ENCODE peak calls at places on chromosomes 4 and X, in five cellular contexts. K, B, E, U and Y are unnamed samples.
A peak's percentile ranks its signal among the peaks of the same experiment; 100 is the strongest.

GRCh38 chr4:57109847-57110634 is at the start of gene IGFBP7:
- DNase-seq in B (peak; percentile 9), K (no peak), U (no peak), E (peak; percentile 79), Y (peak; percentile 41)

GRCh38 chrX:129613596-129613995 is 41.2 kb downstream of the APLN start:
- DNase-seq in B (no peak), K (no peak), E (no peak), U (no peak), Y (no peak)

GRCh38 chr4:32417113-32417704 is 1697.0 kb downstream of the PCDH7 start:
- DNase-seq in E (no peak), K (no peak), B (no peak), U (no peak), Y (no peak)

GRCh38 chr4:176198316-176198903 is 3.0 kb upstream of the SPATA4 start:
- DNase-seq in K (no peak), U (no peak), E (no peak), B (no peak), Y (no peak)

GRCh38 chr4:173647902-173648301 is 117.9 kb upstream of the HAND2 start:
- DNase-seq in B (no peak), E (no peak), U (no peak), K (no peak), Y (no peak)

GRCh38 chr4:41887821-41888699 is 47.2 kb upstream of the TMEM33 start:
- DNase-seq in E (peak; percentile 66), K (no peak), B (peak; percentile 27), U (peak; percentile 64), Y (peak; percentile 64)

GRCh38 chr4:40661803-40662202 is 32.1 kb upstream of the RBM47 start:
- DNase-seq in U (no peak), E (no peak), K (no peak), B (no peak), Y (no peak)

GRCh38 chr4:37422102-37422501 is 177.6 kb downstream of the NWD2 start:
- DNase-seq in U (no peak), K (no peak), E (no peak), B (no peak), Y (no peak)

GRCh38 chrX:43423876-43424275 is 232.2 kb upstream of the MAOA start:
- DNase-seq in B (no peak), K (no peak), E (no peak), U (no peak), Y (no peak)

GRCh38 chr4:16194199-16194598 is 32.1 kb downstream of the TAPT1 start:
- DNase-seq in U (peak; percentile 16), K (no peak), B (no peak), E (peak; percentile 63), Y (peak; percentile 73)

GRCh38 chr4:157265281-157265680 is 44.8 kb downstream of the GRIA2 start:
- DNase-seq in E (no peak), K (no peak), U (no peak), B (peak; percentile 63), Y (no peak)

GRCh38 chrX:132277953-132278614 is 58.8 kb upstream of the RAP2C start:
- DNase-seq in B (no peak), K (no peak), U (no peak), E (no peak), Y (no peak)

GRCh38 chr4:164596318-164596878 is 157.5 kb upstream of the SMIM31 start:
- DNase-seq in K (no peak), U (no peak), B (no peak), E (no peak), Y (no peak)

GRCh38 chr4:187550256-187550950 is 445.2 kb upstream of the ZFP42 start:
- DNase-seq in U (peak; percentile 30), E (no peak), K (no peak), B (no peak), Y (no peak)

DNA sequence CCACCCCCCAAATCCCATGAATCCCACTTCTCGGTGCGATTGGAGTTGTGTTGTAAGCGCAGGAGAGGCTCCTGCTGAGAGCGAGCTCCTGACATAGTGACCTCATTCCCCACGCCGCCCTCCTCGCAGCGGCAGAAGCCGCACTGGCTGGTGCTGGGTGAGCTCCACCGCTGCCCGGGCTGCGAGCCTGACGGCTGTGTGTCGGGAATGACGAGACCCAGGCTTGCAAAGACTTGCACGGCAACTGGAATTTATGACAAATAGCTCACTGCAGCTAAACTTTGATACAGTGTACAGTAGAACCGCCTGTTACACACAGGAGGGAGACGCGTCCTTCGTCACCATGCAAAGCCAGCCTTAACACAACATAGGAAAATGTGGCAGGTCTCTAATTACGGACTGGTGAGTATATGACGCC is 82.4 kb downstream of the STOX2 start:
- DNase-seq in U (peak; percentile 91), K (peak; percentile 26), B (no peak), E (peak; percentile 94), Y (peak; percentile 89)
- H3K4me3 ChIP-seq in U (peak overlapping the region; percentile 34), K (peak overlapping the region; percentile 47), B (no peak overlapping the region), E (peak overlapping the region; percentile 65), Y (no peak overlapping the region)

GRCh38 chr4:105587851-105588250 is 35.4 kb downstream of the ARHGEF38 start:
- DNase-seq in U (no peak), E (no peak), B (no peak), K (no peak), Y (no peak)
- H3K4me3 ChIP-seq in U (no peak overlapping the region), E (no peak overlapping the region), B (no peak overlapping the region), K (no peak overlapping the region), Y (no peak overlapping the region)

GRCh38 chrX:6199519-6199918 is 29.1 kb downstream of the NLGN4X start:
- DNase-seq in K (no peak), B (no peak), E (no peak), U (no peak), Y (no peak)

GRCh38 chrX:6203462-6204215 is 25.0 kb downstream of the NLGN4X start:
- DNase-seq in U (no peak), E (no peak), K (no peak), B (no peak), Y (no peak)
- H3K4me3 ChIP-seq in U (no peak overlapping the region), E (no peak overlapping the region), K (no peak overlapping the region), B (no peak overlapping the region), Y (no peak overlapping the region)

DNA sequence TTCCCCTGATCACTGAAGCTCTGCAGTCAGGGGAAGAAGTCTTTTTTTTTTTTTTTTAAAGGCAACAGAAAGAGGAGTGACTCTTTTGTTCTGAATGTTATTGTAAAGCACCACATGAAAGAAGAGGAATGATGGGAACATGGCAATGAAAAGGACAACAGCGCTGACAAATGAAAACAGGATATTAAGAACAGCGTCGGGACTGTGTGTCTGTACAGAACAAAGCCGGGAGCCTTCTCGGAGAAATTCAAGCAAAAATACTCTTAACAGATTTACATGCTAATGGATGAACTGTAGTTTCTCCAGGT is 40.7 kb downstream of the MID1 start:
- DNase-seq in U (peak; percentile 37), K (no peak), B (no peak), E (peak; percentile 52), Y (peak; percentile 43)
- H3K4me3 ChIP-seq in U (peak overlapping the region; percentile 29), K (peak overlapping the region; percentile 22), B (no peak overlapping the region), E (peak overlapping the region; percentile 64), Y (no peak overlapping the region)

GRCh38 chr4:79604152-79604551 is 196.1 kb upstream of the GK2 start:
- DNase-seq in E (no peak), K (no peak), B (no peak), U (no peak), Y (no peak)
- H3K4me3 ChIP-seq in E (no peak overlapping the region), K (no peak overlapping the region), B (no peak overlapping the region), U (no peak overlapping the region), Y (no peak overlapping the region)